ENCODE peak calls at places on chromosomes 1 and 21, in nine cellular contexts. K is cardiac fibroblast; Z is kidney; Y is mammary epithelial cell; A is stimulated activated effector memory CD8-positive, alpha-beta T cell treated with anti-CD3 and anti-CD28 coated beads, Interleukin-12 subunit alpha, Interleukin-12 subunit beta, amount 100 ng/mL, for 72 hours; F is esophagus muscularis mucosa; T is GOT3; V is heart right ventricle; L is T-helper 2 cell. O is an unnamed sample.

GRCh38 chr1:182615468-182616129 is 11.4 kb upstream of the RGS16 start:
- DNase-seq in Z (peak), Y (no peak), L (no peak), F (no peak), T (no peak), K (peak), V (peak), A (peak), O (peak)

GRCh38 chr1:31701137-31701736 is 2.6 kb downstream of the COL16A1 start:
- DNase-seq in F (peak), L (no peak), Z (peak), V (peak), T (peak), Y (peak), K (peak), A (no peak), O (peak)

GRCh38 chr1:225366016-225366415 is 61.8 kb downstream of the LBR start:
- DNase-seq in Z (no peak), L (no peak), Y (no peak), F (no peak), K (no peak), V (no peak), A (no peak), T (no peak), O (no peak)

GRCh38 chr1:58162952-58163550 is 383.5 kb downstream of the OMA1 start:
- DNase-seq in A (no peak), K (peak), V (peak), L (no peak), F (no peak), T (no peak), Z (no peak), Y (peak), O (peak)

GRCh38 chr1:209883341-209883971 is 54.6 kb upstream of the SYT14 start:
- DNase-seq in V (no peak), Z (no peak), K (peak), A (no peak), T (no peak), Y (peak), L (no peak), F (peak), O (peak)

GRCh38 chr1:240100351-240100750 is 8.7 kb downstream of the FMN2 start:
- DNase-seq in A (no peak), Y (no peak), F (no peak), Z (no peak), V (no peak), L (no peak), K (no peak), T (no peak), O (peak)

GRCh38 chr21:27545754-27546349 is 579.0 kb upstream of the ADAMTS5 start:
- DNase-seq in F (no peak), Z (no peak), T (no peak), Y (no peak), A (no peak), L (no peak), V (no peak), K (no peak), O (no peak)

GRCh38 chr1:170676628-170677027 is 12.7 kb downstream of the PRRX1 start:
- DNase-seq in K (peak), Y (no peak), A (no peak), Z (no peak), V (no peak), F (no peak), L (no peak), T (no peak), O (no peak)

GRCh38 chr1:172778461-172779455 is 119.9 kb downstream of the FASLG start:
- DNase-seq in Z (no peak), V (no peak), K (no peak), F (no peak), L (no peak), A (no peak), T (no peak), Y (no peak), O (no peak)

GRCh38 chr1:67687649-67688048 is 2.6 kb downstream of the GADD45A start:
- DNase-seq in Z (no peak), T (peak), A (no peak), Y (peak), K (peak), V (no peak), F (no peak), L (no peak), O (no peak)

GRCh38 chr1:165174485-165174884 is 182.0 kb downstream of the LMX1A start:
- DNase-seq in V (no peak), L (no peak), T (no peak), K (no peak), Y (no peak), F (no peak), Z (no peak), A (no peak), O (no peak)

GRCh38 chr1:107546571-107546970 is 405.7 kb downstream of the NTNG1 start:
- DNase-seq in F (no peak), K (no peak), Y (no peak), T (no peak), V (no peak), Z (no peak), L (no peak), A (no peak), O (no peak)

GRCh38 chr1:240189386-240189989 is 97.8 kb downstream of the FMN2 start:
- DNase-seq in L (no peak), Z (no peak), A (no peak), V (no peak), F (no peak), Y (peak), K (peak), T (no peak), O (peak)